ENCODE peak calls at places on chromosomes 2 and 18, in four cellular contexts. One of them, this sample, is unnamed.

GRCh38 chr18:79333046-79333445 is 62.7 kb upstream of the NFATC1 start:
- DNase-seq in cortex of kidney: no peak
- DNase-seq in amniotic epithelial cell: no peak
- DNase-seq in A549: no peak
- DNase-seq in this sample: no peak

GRCh38 chr18:65762556-65762955 is 11.7 kb downstream of the CDH7 start:
- DNase-seq in cortex of kidney: no peak
- DNase-seq in A549: no peak
- DNase-seq in amniotic epithelial cell: no peak
- DNase-seq in this sample: no peak

GRCh38 chr2:202037086-202037485 is 3.4 kb downstream of the FZD7 start:
- DNase-seq in amniotic epithelial cell: peak
- DNase-seq in A549: no peak
- DNase-seq in cortex of kidney: no peak
- DNase-seq in this sample: no peak

GRCh38 chr2:237818066-237818473 is 19.5 kb downstream of the RBM44 start:
- DNase-seq in amniotic epithelial cell: peak
- DNase-seq in cortex of kidney: no peak
- DNase-seq in A549: no peak
- DNase-seq in this sample: no peak

GRCh38 chr2:165440367-165440766 is 29.1 kb upstream of the CSRNP3 start:
- DNase-seq in A549: no peak
- DNase-seq in amniotic epithelial cell: peak
- DNase-seq in cortex of kidney: no peak
- DNase-seq in this sample: no peak

GRCh38 chr18:42364042-42364441 is 409.0 kb downstream of the PIK3C3 start:
- DNase-seq in amniotic epithelial cell: no peak
- DNase-seq in A549: no peak
- DNase-seq in cortex of kidney: no peak
- DNase-seq in this sample: no peak

GRCh38 chr2:144357623-144358400 is 162.1 kb downstream of the ZEB2 start:
- DNase-seq in A549: peak
- DNase-seq in amniotic epithelial cell: peak
- DNase-seq in cortex of kidney: no peak
- DNase-seq in this sample: no peak

GRCh38 chr2:33522571-33522970 is 46.1 kb downstream of the RASGRP3 start:
- DNase-seq in cortex of kidney: no peak
- DNase-seq in A549: no peak
- DNase-seq in amniotic epithelial cell: no peak
- DNase-seq in this sample: no peak

GRCh38 chr2:217394510-217395351 is 534.9 kb upstream of the TNP1 start:
- DNase-seq in cortex of kidney: no peak
- DNase-seq in A549: no peak
- DNase-seq in amniotic epithelial cell: peak
- DNase-seq in this sample: no peak

GRCh38 chr2:230942920-230943896 is 18.2 kb upstream of the GPR55 start:
- DNase-seq in cortex of kidney: no peak
- DNase-seq in amniotic epithelial cell: no peak
- DNase-seq in A549: no peak
- DNase-seq in this sample: no peak

GRCh38 chr2:112606567-112606966 is 22.2 kb downstream of the CHCHD5 start:
- DNase-seq in A549: no peak
- DNase-seq in cortex of kidney: no peak
- DNase-seq in amniotic epithelial cell: peak
- DNase-seq in this sample: no peak

GRCh38 chr18:2108581-2108980 is 462.7 kb downstream of the METTL4 start:
- DNase-seq in cortex of kidney: no peak
- DNase-seq in amniotic epithelial cell: no peak
- DNase-seq in A549: no peak
- DNase-seq in this sample: no peak

GRCh38 chr2:108139521-108139920 is 100.2 kb upstream of the SULT1C3 start:
- DNase-seq in cortex of kidney: no peak
- DNase-seq in amniotic epithelial cell: peak
- DNase-seq in A549: peak
- DNase-seq in this sample: no peak

This sample was measured in DMS79.